ENCODE peak calls at places on chromosomes 13 and 19, in eight cellular contexts. T, E, D, O, L, Y, K and U are unnamed samples.

GRCh38 chr19:39411832-39412099 is 703 bp upstream of the PLEKHG2 start:
- DNase-seq in T (peak), E (peak), D (peak), O (peak), L (peak), Y (peak), K (no peak), U (peak)

GRCh38 chr13:33744589-33745369 is 73.2 kb upstream of the RFC3 start:
- DNase-seq in T (peak), E (no peak), D (no peak), O (peak), L (no peak), Y (peak), K (no peak), U (peak)

GRCh38 chr19:2097330-2098327 is 914 bp downstream of the IZUMO4 start:
- DNase-seq in T (peak), E (no peak), D (no peak), O (no peak), L (no peak), Y (peak), K (no peak), U (peak)

GRCh38 chr13:48398450-48399095 is 14.3 kb downstream of the LPAR6 start:
- DNase-seq in T (no peak), E (no peak), D (no peak), O (peak), L (no peak), Y (no peak), K (no peak), U (no peak)

GRCh38 chr19:33231511-33231910 is 5.9 kb upstream of the SLC7A10 start:
- DNase-seq in T (no peak), E (no peak), D (no peak), O (no peak), L (no peak), Y (no peak), K (no peak), U (no peak)

GRCh38 chr13:49516467-49516866 is 20.7 kb downstream of the PHF11 start:
- DNase-seq in T (no peak), E (no peak), D (no peak), O (no peak), L (no peak), Y (no peak), K (no peak), U (no peak)

GRCh38 chr13:85666356-85666755 is 132.9 kb downstream of the SLITRK6 start:
- DNase-seq in T (peak), E (no peak), D (no peak), O (no peak), L (no peak), Y (no peak), K (no peak), U (no peak)

GRCh38 chr13:58935689-58936088 is 1228.0 kb downstream of the DIAPH3 start:
- DNase-seq in T (no peak), E (no peak), D (no peak), O (no peak), L (no peak), Y (no peak), K (no peak), U (no peak)

GRCh38 chr19:6769006-6769637 is 1.9 kb upstream of the SH2D3A start:
- DNase-seq in T (no peak), E (no peak), D (no peak), O (no peak), L (no peak), Y (no peak), K (no peak), U (no peak)

GRCh38 chr13:43544011-43544410 is 242.8 kb downstream of the ENOX1 start:
- DNase-seq in T (no peak), E (no peak), D (no peak), O (peak), L (no peak), Y (no peak), K (no peak), U (no peak)

GRCh38 chr13:72959643-72960042 is 99.2 kb upstream of the KLF5 start:
- DNase-seq in T (no peak), E (no peak), D (no peak), O (no peak), L (no peak), Y (no peak), K (no peak), U (no peak)

GRCh38 chr19:29851769-29852521 is 40.2 kb downstream of the CCNE1 start:
- DNase-seq in T (no peak), E (no peak), D (no peak), O (no peak), L (no peak), Y (no peak), K (no peak), U (no peak)

GRCh38 chr19:47026889-47027288 is 7.3 kb downstream of the NPAS1 start:
- DNase-seq in T (no peak), E (no peak), D (no peak), O (no peak), L (no peak), Y (no peak), K (no peak), U (no peak)

GRCh38 chr13:103299079-103299478 is 232.9 kb upstream of the SLC10A2 start:
- DNase-seq in T (no peak), E (no peak), D (no peak), O (no peak), L (no peak), Y (no peak), K (no peak), U (no peak)

GRCh38 chr19:13447978-13448377 is 58.3 kb downstream of the CACNA1A start:
- DNase-seq in T (no peak), E (no peak), D (no peak), O (no peak), L (no peak), Y (no peak), K (no peak), U (no peak)

GRCh38 chr19:21434516-21434915 is 37.6 kb downstream of the ZNF493 start:
- DNase-seq in T (no peak), E (no peak), D (no peak), O (no peak), L (no peak), Y (no peak), K (no peak), U (no peak)

GRCh38 chr13:33721719-33722118 is 96.2 kb upstream of the RFC3 start:
- DNase-seq in T (no peak), E (no peak), D (no peak), O (peak), L (no peak), Y (no peak), K (no peak), U (no peak)

GRCh38 chr13:97432232-97432916 is 1.6 kb upstream of the RAP2A start:
- DNase-seq in T (no peak), E (no peak), D (no peak), O (no peak), L (no peak), Y (no peak), K (peak), U (no peak)

GRCh38 chr13:25018729-25019115 is 77.2 kb upstream of the PABPC3 start:
- DNase-seq in T (no peak), E (no peak), D (no peak), O (no peak), L (no peak), Y (peak), K (no peak), U (no peak)

GRCh38 chr13:86918682-86919081 is 752.5 kb upstream of the SLITRK5 start:
- DNase-seq in T (no peak), E (no peak), D (no peak), O (no peak), L (no peak), Y (no peak), K (no peak), U (no peak)

GRCh38 chr19:45092747-45093678 is at the start of gene PPP1R37:
- DNase-seq in T (peak), E (peak), D (peak), O (peak), L (peak), Y (peak), K (peak), U (peak)

GRCh38 chr13:36046672-36047071 is 84.5 kb downstream of the DCLK1 start:
- DNase-seq in T (no peak), E (no peak), D (no peak), O (no peak), L (no peak), Y (no peak), K (no peak), U (no peak)

GRCh38 chr13:90675129-90675528 is 672.4 kb upstream of the MIR17HG start:
- DNase-seq in T (no peak), E (no peak), D (no peak), O (peak), L (no peak), Y (no peak), K (no peak), U (no peak)

GRCh38 chr13:28313579-28313978 is 175.2 kb downstream of the PAN3 start:
- DNase-seq in T (no peak), E (no peak), D (no peak), O (peak), L (no peak), Y (no peak), K (no peak), U (no peak)

GRCh38 chr19:35712910-35713845 is 4.6 kb upstream of the KMT2B start:
- DNase-seq in T (no peak), E (no peak), D (no peak), O (no peak), L (no peak), Y (no peak), K (no peak), U (no peak)

GRCh38 chr19:52086481-52086880 is 9.1 kb downstream of the ZNF841 start:
- DNase-seq in T (no peak), E (no peak), D (no peak), O (peak), L (no peak), Y (no peak), K (no peak), U (no peak)

GRCh38 chr13:26600345-26600761 is 42.9 kb downstream of the WASF3 start:
- DNase-seq in T (no peak), E (no peak), D (no peak), O (no peak), L (no peak), Y (no peak), K (no peak), U (no peak)

GRCh38 chr19:45630463-45630862 is 8.7 kb downstream of the EML2 start:
- DNase-seq in T (no peak), E (no peak), D (no peak), O (peak), L (no peak), Y (no peak), K (no peak), U (no peak)

GRCh38 chr13:92488249-92488845 is 738.3 kb upstream of the GPC6 start:
- DNase-seq in T (no peak), E (no peak), D (no peak), O (no peak), L (no peak), Y (no peak), K (no peak), U (no peak)

GRCh38 chr13:43686557-43686956 is 100.2 kb downstream of the ENOX1 start:
- DNase-seq in T (no peak), E (no peak), D (no peak), O (peak), L (no peak), Y (no peak), K (no peak), U (no peak)

GRCh38 chr13:22696433-22696832 is 484.3 kb upstream of the SGCG start:
- DNase-seq in T (no peak), E (no peak), D (no peak), O (no peak), L (no peak), Y (no peak), K (no peak), U (no peak)

GRCh38 chr19:57637379-57637778 is 4.4 kb downstream of the ZNF211 start:
- DNase-seq in T (no peak), E (no peak), D (no peak), O (no peak), L (no peak), Y (no peak), K (no peak), U (no peak)

GRCh38 chr13:33349996-33350826 is 64.7 kb upstream of the STARD13 start:
- DNase-seq in T (no peak), E (no peak), D (peak), O (peak), L (no peak), Y (no peak), K (no peak), U (no peak)

GRCh38 chr13:97262058-97262457 is 39.9 kb downstream of the MBNL2 start:
- DNase-seq in T (no peak), E (no peak), D (no peak), O (no peak), L (no peak), Y (no peak), K (no peak), U (no peak)

GRCh38 chr19:30968841-30969399 is 380.3 kb downstream of the TSHZ3 start:
- DNase-seq in T (no peak), E (no peak), D (no peak), O (no peak), L (no peak), Y (no peak), K (no peak), U (no peak)

GRCh38 chr19:52638601-52639000 is 446 bp upstream of the ZNF83 start:
- DNase-seq in T (no peak), E (no peak), D (no peak), O (peak), L (no peak), Y (no peak), K (no peak), U (no peak)

GRCh38 chr19:35266904-35267817 is 1.6 kb upstream of the USF2 start:
- DNase-seq in T (no peak), E (no peak), D (peak), O (peak), L (no peak), Y (no peak), K (no peak), U (no peak)